ENCODE peak calls at places on chromosomes 5 and 9, in six cellular contexts. R is K562, V is GM12891, L is HepG2, D is H1, W is GM12878. I is an unnamed sample.

GRCh38 chr9:76999261-76999660 is 20.2 kb upstream of the FOXB2 start:
- DNase-seq in R (no peak), V (no peak), L (no peak), D (peak; percentile 17), W (no peak), I (no peak)

GRCh38 chr5:58944221-58944620 is 361.3 kb downstream of the RAB3C start:
- DNase-seq in R (no peak), V (no peak), L (no peak), D (no peak), W (no peak), I (no peak)

GRCh38 chr5:83567741-83568530 is 96.4 kb downstream of the VCAN start:
- DNase-seq in R (no peak), V (no peak), L (peak; percentile 6), D (no peak), W (no peak), I (no peak)

GRCh38 chr5:150645070-150645700 is 4.7 kb downstream of the SYNPO start:
- DNase-seq in R (no peak), V (no peak), L (no peak), D (no peak), W (no peak), I (no peak)

GRCh38 chr5:59725393-59725768 is 168.1 kb downstream of the PDE4D start:
- DNase-seq in R (no peak), V (no peak), L (no peak), D (no peak), W (no peak), I (no peak)

GRCh38 chr5:179306191-179307005 is 38.9 kb downstream of the ADAMTS2 start:
- DNase-seq in R (no peak), V (no peak), L (no peak), D (no peak), W (no peak), I (no peak)

GRCh38 chr9:108168451-108168850 is 678.9 kb upstream of the KLF4 start:
- DNase-seq in R (no peak), V (no peak), L (no peak), D (no peak), W (no peak), I (no peak)

GRCh38 chr5:4862500-4862899 is 277.6 kb upstream of the ADAMTS16 start:
- DNase-seq in R (peak; percentile 54), V (no peak), L (peak; percentile 35), D (no peak), W (no peak), I (no peak)

GRCh38 chr5:54774281-54775171 is 210.9 kb downstream of the ESM1 start:
- DNase-seq in R (no peak), V (no peak), L (no peak), D (no peak), W (no peak), I (no peak)

GRCh38 chr9:93960221-93960970 is 5.2 kb upstream of the BARX1 start:
- DNase-seq in R (no peak), V (no peak), L (no peak), D (peak; percentile 72), W (no peak), I (no peak)

GRCh38 chr5:162496080-162496808 is 428.7 kb downstream of the GABRG2 start:
- DNase-seq in R (no peak), V (no peak), L (no peak), D (no peak), W (no peak), I (no peak)

GRCh38 chr9:104961238-104961637 is 33.3 kb upstream of the ABCA1 start:
- DNase-seq in R (peak; percentile 36), V (peak; percentile 9), L (peak; percentile 72), D (peak; percentile 54), W (peak; percentile 2), I (peak; percentile 4)

GRCh38 chr5:55897905-55898304 is 46.7 kb downstream of the IL31RA start:
- DNase-seq in R (no peak), V (no peak), L (peak; percentile 13), D (no peak), W (no peak), I (no peak)

GRCh38 chr9:82883436-82883835 is 179.5 kb downstream of the RASEF start:
- DNase-seq in R (no peak), V (no peak), L (no peak), D (no peak), W (no peak), I (no peak)

GRCh38 chr9:38437193-38437823 is 13.1 kb upstream of the IGFBPL1 start:
- DNase-seq in R (no peak), V (no peak), L (peak; percentile 91), D (no peak), W (no peak), I (no peak)

GRCh38 chr9:126777733-126778132 is 27.1 kb upstream of the ZBTB43 start:
- DNase-seq in R (no peak), V (no peak), L (no peak), D (peak; percentile 67), W (no peak), I (no peak)

GRCh38 chr9:111658943-111659342 is 2.5 kb upstream of the GNG10 start:
- DNase-seq in R (no peak), V (no peak), L (no peak), D (no peak), W (no peak), I (no peak)

GRCh38 chr9:111659706-111660105 is 1.7 kb upstream of the GNG10 start:
- DNase-seq in R (no peak), V (no peak), L (no peak), D (no peak), W (no peak), I (no peak)

GRCh38 chr9:111661150-111661801 is at the start of gene GNG10:
- DNase-seq in R (peak; percentile 79), V (peak; percentile 84), L (peak; percentile 23), D (peak; percentile 73), W (no peak), I (peak; percentile 87)

GRCh38 chr9:111661802-111662491 is 542 bp downstream of the GNG10 start:
- DNase-seq in R (peak; percentile 64), V (peak; percentile 29), L (no peak), D (peak; percentile 67), W (no peak), I (peak; percentile 37)

DNA sequence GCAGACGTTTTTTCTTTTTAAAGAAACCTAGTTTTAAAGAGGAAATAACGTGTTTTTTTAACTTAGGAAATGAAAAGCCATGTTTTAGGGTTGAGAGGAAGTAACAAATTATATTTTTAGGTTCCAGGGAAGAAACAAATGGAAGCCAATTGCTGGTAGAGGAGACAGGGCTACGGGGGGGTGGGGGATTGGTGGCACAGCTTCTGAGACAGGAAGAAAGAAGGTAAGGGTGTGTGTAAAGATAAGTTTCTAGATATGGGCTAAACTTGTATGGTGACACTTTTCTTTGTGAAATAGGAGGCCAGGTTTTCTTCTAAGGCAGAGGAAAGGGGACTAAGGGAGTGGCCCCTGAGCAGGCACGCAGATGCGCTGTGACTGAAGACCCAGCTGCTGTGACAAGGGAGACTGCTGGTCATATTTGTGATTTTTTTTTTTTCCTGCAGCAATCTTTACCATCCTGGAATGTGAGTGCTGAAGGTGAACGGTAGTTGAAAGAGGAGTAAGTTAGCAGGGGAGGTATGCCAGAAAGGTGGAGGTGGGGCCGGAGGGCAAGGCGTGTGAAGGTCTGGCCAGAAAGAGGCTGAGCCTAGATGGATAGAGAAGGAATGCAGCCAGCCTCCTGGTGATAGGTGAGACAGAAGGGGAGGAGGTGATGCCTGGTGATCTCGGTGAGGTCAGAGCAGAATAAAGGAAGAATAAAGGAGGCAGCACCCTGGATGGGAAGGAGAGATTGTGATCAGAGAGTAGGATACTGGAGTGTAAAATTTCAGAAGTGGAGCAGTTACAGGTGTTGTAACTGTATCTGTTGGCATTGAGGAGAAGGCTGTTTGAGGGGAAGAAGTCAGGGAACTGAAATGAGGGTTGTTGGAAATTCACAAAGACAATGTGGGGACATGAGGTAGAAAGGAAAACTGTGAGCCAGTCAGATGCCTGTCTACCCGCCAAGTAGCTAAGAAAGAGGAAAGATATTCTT is 1.7 kb downstream of the GNG10 start:
- DNase-seq in R (peak; percentile 33), V (peak; percentile 11), L (no peak), D (peak; percentile 55), W (no peak), I (no peak)
- TF ChIP-seq POLR2AphosphoS5 in R (no peak), V (no peak), L (no peak), D (no peak), W (no peak), I (no peak)

DNA sequence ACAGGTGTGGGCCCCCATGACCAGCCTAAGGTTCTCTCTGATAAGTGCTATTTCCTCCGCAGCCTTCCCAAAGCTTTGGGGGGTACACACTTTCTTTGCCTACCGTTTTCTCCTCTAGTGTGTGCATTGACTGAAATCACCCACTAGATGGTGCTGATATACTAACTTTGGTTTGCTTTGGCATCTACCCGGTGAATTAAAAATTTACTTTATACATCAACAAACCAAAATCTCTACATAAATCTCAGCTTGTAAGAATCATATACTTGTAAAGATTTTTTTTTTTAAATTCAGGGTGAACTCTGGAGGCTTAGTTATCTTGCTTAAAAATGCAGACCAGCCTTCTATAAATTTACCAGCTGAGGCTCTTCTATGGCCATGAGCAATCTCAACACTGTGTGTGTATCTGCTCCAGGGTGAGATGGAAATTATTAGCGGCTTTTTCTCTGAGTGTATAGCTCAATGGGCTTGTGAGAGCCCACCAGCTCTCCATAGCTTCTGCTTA is 475.7 kb upstream of the TNC start:
- DNase-seq in R (peak; percentile 38), V (peak; percentile 6), L (peak; percentile 4), D (peak; percentile 49), W (no peak), I (no peak)
- TF ChIP-seq TAF1 in R (no peak), V (no peak), L (no peak), D (no peak), W (no peak), I (no peak)

GRCh38 chr5:140630296-140630695 is 2.7 kb downstream of the CD14 start:
- DNase-seq in R (no peak), V (no peak), L (no peak), D (no peak), W (no peak), I (no peak)

GRCh38 chr5:140632366-140633080 is 452 bp downstream of the CD14 start:
- DNase-seq in R (no peak), V (peak; percentile 39), L (no peak), D (no peak), W (no peak), I (peak; percentile 46)

GRCh38 chr5:140631063-140631462 is 1.9 kb downstream of the CD14 start:
- DNase-seq in R (no peak), V (no peak), L (no peak), D (no peak), W (no peak), I (no peak)

GRCh38 chr5:140633081-140633471 is at the start of gene CD14:
- DNase-seq in R (no peak), V (no peak), L (peak; percentile 53), D (no peak), W (no peak), I (no peak)

GRCh38 chr5:140631831-140632365 is 1.1 kb downstream of the CD14 start:
- DNase-seq in R (no peak), V (peak; percentile 23), L (no peak), D (no peak), W (no peak), I (peak; percentile 33)
- TF ChIP-seq POLR2A in R (no peak), V (no peak), L (no peak), D (no peak), W (no peak), I (no peak)

DNA sequence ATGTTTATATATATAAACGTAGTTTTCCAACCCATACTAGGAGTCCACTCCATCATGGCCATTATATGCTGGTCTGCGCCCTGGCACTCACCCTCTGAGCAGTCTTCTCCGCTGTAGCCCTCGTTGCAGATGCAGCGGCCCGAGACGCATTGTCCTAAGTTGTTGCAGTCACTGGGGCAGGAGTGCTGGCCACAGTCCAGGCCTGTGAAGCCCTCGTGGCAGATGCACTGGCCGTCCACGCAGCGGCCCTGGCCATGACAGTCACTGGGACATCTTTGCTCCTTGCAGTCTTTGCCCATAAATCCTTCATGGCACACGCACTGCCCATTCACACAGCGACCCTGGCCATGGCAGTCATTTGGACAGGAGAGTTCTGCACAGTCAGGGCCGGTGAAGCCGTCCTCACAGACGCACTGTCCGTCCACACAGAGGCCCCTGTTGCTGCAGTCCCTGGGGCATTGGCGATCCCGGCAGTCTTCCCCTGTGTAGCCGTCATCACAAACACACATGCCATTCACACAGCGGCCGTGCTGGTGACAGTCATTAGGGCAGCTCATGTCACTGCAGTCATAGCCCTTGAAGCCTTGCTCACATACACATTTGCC is 32.1 kb downstream of the TNC start:
- DNase-seq in R (no peak), V (no peak), L (no peak), D (no peak), W (no peak), I (no peak)
- TF ChIP-seq POLR2AphosphoS5 in R (no peak), V (no peak), L (no peak), D (no peak), W (no peak), I (no peak)